ENCODE peak calls at places on chromosomes 16 and 17, in eight cellular contexts. C is activated CD8-positive, alpha-beta memory T cell treated with anti-CD3 and anti-CD28 coated beads for 4 hours; A is activated CD4-positive, alpha-beta memory T cell treated with anti-CD3 and anti-CD28 coated beads, Interleukin-2, amount 10 ng/mL, durations not matched to agents 7 days and 5 days; S is CD8-positive, alpha-beta T cell; E is GM23248; V is adrenal gland; W is B cell; U is Karpas-422. X is an unnamed sample.

GRCh38 chr17:9225305-9226101 is 204.2 kb downstream of the NTN1 start:
- DNase-seq in C (no peak), A (no peak), S (no peak), E (no peak), V (no peak), W (no peak), U (no peak), X (no peak)

GRCh38 chr17:1124896-1125774 is 54.6 kb downstream of the ABR start:
- DNase-seq in C (no peak), A (no peak), S (no peak), E (peak; percentile 71), V (no peak), W (no peak), U (no peak), X (no peak)

GRCh38 chr16:48607056-48607825 is 2.7 kb downstream of the N4BP1 start:
- DNase-seq in C (no peak), A (no peak), S (no peak), E (peak; percentile 69), V (no peak), W (no peak), U (no peak), X (no peak)

GRCh38 chr17:80743181-80743771 is 198.6 kb downstream of the RPTOR start:
- DNase-seq in C (peak; percentile 28), A (no peak), S (no peak), E (peak; percentile 64), V (peak; percentile 35), W (no peak), U (no peak), X (no peak)

GRCh38 chr16:5502467-5502869 is 404.9 kb upstream of the EEF2KMT start:
- DNase-seq in C (no peak), A (no peak), S (no peak), E (no peak), V (no peak), W (no peak), U (peak; percentile 83), X (no peak)

GRCh38 chr16:5649762-5650445 is 552.3 kb upstream of the EEF2KMT start:
- DNase-seq in C (no peak), A (no peak), S (no peak), E (no peak), V (no peak), W (no peak), U (no peak), X (no peak)

GRCh38 chr16:29820730-29821662 is 734 bp downstream of the MVP start:
- DNase-seq in C (no peak), A (peak; percentile 67), S (peak; percentile 66), E (peak; percentile 60), V (peak; percentile 86), W (peak; percentile 62), U (no peak), X (no peak)

GRCh38 chr16:11835891-11836652 is 15.3 kb downstream of the RSL1D1 start:
- DNase-seq in C (no peak), A (no peak), S (no peak), E (peak; percentile 57), V (no peak), W (no peak), U (no peak), X (no peak)

GRCh38 chr17:28891201-28891600 is 6.3 kb downstream of the FLOT2 start:
- DNase-seq in C (no peak), A (no peak), S (no peak), E (no peak), V (no peak), W (no peak), U (no peak), X (no peak)

GRCh38 chr16:17166095-17166494 is 304.7 kb downstream of the XYLT1 start:
- DNase-seq in C (no peak), A (no peak), S (no peak), E (peak; percentile 5), V (no peak), W (no peak), U (no peak), X (no peak)

GRCh38 chr17:82914375-82914774 is 74.6 kb upstream of the ZNF750 start:
- DNase-seq in C (no peak), A (no peak), S (no peak), E (peak; percentile 58), V (no peak), W (peak; percentile 31), U (peak; percentile 49), X (no peak)

GRCh38 chr17:77465358-77466041 is 324.7 kb downstream of the SEC14L1 start:
- DNase-seq in C (peak; percentile 67), A (peak; percentile 87), S (peak; percentile 86), E (peak; percentile 79), V (peak; percentile 79), W (peak; percentile 88), U (peak; percentile 95), X (no peak)

GRCh38 chr17:11636771-11637170 is 38.5 kb downstream of the DNAH9 start:
- DNase-seq in C (no peak), A (no peak), S (no peak), E (no peak), V (no peak), W (no peak), U (no peak), X (no peak)

GRCh38 chr17:73782641-73783381 is 138.6 kb upstream of the SDK2 start:
- DNase-seq in C (no peak), A (no peak), S (no peak), E (no peak), V (no peak), W (no peak), U (peak; percentile 80), X (no peak)

GRCh38 chr16:74446866-74447265 is 25.6 kb upstream of the CLEC18B start:
- DNase-seq in C (no peak), A (no peak), S (no peak), E (no peak), V (no peak), W (no peak), U (no peak), X (no peak)

GRCh38 chr16:64121473-64121872 is 1000.4 kb downstream of the CDH11 start:
- DNase-seq in C (no peak), A (no peak), S (no peak), E (peak; percentile 68), V (no peak), W (no peak), U (no peak), X (no peak)

GRCh38 chr17:81735181-81736102 is 23.4 kb downstream of the SLC25A10 start:
- DNase-seq in C (no peak), A (no peak), S (no peak), E (peak; percentile 88), V (peak; percentile 60), W (peak; percentile 65), U (peak; percentile 76), X (no peak)

GRCh38 chr17:58329808-58330543 is 1.4 kb upstream of the TSPOAP1 start:
- DNase-seq in C (no peak), A (peak; percentile 65), S (no peak), E (no peak), V (no peak), W (peak; percentile 66), U (peak; percentile 97), X (no peak)

GRCh38 chr17:1286379-1287106 is 7.1 kb downstream of the TRARG1 start:
- DNase-seq in C (no peak), A (no peak), S (no peak), E (no peak), V (no peak), W (no peak), U (no peak), X (no peak)

GRCh38 chr17:77427471-77427991 is 286.8 kb downstream of the SEC14L1 start:
- DNase-seq in C (no peak), A (no peak), S (no peak), E (peak; percentile 94), V (peak; percentile 90), W (no peak), U (no peak), X (no peak)

GRCh38 chr16:3389663-3390338 is 11.0 kb downstream of the ZSCAN32 start:
- DNase-seq in C (no peak), A (no peak), S (no peak), E (no peak), V (no peak), W (no peak), U (no peak), X (no peak)

GRCh38 chr16:66551362-66551761 is 1.0 kb upstream of the CKLF start:
- DNase-seq in C (peak; percentile 29), A (peak; percentile 67), S (peak; percentile 69), E (peak; percentile 70), V (peak; percentile 27), W (peak; percentile 68), U (peak; percentile 88), X (no peak)

X was measured in smooth muscle cell of the brain vasculature.